ENCODE peak calls at places on chromosome 1, in ten cellular contexts. C, I, A, X, P, Q, S, L, O and R are unnamed samples.

GRCh38 chr1:50967416-50968020 is 2.5 kb upstream of the CDKN2C start:
- DNase-seq in C (no peak), I (no peak), A (no peak), X (no peak), P (no peak), Q (no peak), S (no peak), L (no peak), O (no peak), R (no peak)

GRCh38 chr1:179036844-179037465 is 11.3 kb downstream of the FAM20B start:
- DNase-seq in C (no peak), I (no peak), A (peak; percentile 42), X (no peak), P (no peak), Q (no peak), S (peak; percentile 16), L (no peak), O (no peak), R (no peak)

GRCh38 chr1:198880818-198881597 is 242.2 kb downstream of the PTPRC start:
- DNase-seq in C (no peak), I (peak; percentile 88), A (peak; percentile 97), X (no peak), P (no peak), Q (no peak), S (no peak), L (no peak), O (no peak), R (no peak)

GRCh38 chr1:41481109-41481775 is 3.2 kb downstream of the EDN2 start:
- DNase-seq in C (peak; percentile 37), I (no peak), A (no peak), X (no peak), P (no peak), Q (no peak), S (no peak), L (no peak), O (no peak), R (no peak)

GRCh38 chr1:89466307-89466925 is 58.2 kb upstream of the LRRC8B start:
- DNase-seq in C (no peak), I (no peak), A (no peak), X (no peak), P (no peak), Q (no peak), S (no peak), L (no peak), O (no peak), R (no peak)

GRCh38 chr1:3623441-3624150 is 1.2 kb upstream of the TPRG1L start:
- DNase-seq in C (no peak), I (no peak), A (no peak), X (no peak), P (no peak), Q (no peak), S (no peak), L (no peak), O (no peak), R (no peak)

GRCh38 chr1:39987869-39988268 is 32.9 kb downstream of the MFSD2A start:
- DNase-seq in C (no peak), I (no peak), A (no peak), X (no peak), P (no peak), Q (no peak), S (no peak), L (no peak), O (no peak), R (no peak)

GRCh38 chr1:12587981-12588620 is 29.9 kb downstream of the DHRS3 start:
- DNase-seq in C (no peak), I (peak; percentile 77), A (peak; percentile 58), X (no peak), P (no peak), Q (no peak), S (no peak), L (no peak), O (no peak), R (no peak)

GRCh38 chr1:115337633-115338456 is at the start of gene NGF:
- DNase-seq in C (peak; percentile 81), I (peak; percentile 42), A (peak; percentile 78), X (no peak), P (peak; percentile 89), Q (peak; percentile 80), S (no peak), L (peak; percentile 86), O (no peak), R (peak; percentile 65)

GRCh38 chr1:19639999-19640362 is 4.1 kb upstream of the NBL1 start:
- DNase-seq in C (no peak), I (no peak), A (peak; percentile 34), X (peak; percentile 58), P (no peak), Q (no peak), S (no peak), L (no peak), O (no peak), R (no peak)

GRCh38 chr1:53317651-53318539 is 10.0 kb downstream of the LRP8 start:
- DNase-seq in C (peak; percentile 17), I (no peak), A (no peak), X (no peak), P (no peak), Q (no peak), S (no peak), L (no peak), O (no peak), R (no peak)

DNA sequence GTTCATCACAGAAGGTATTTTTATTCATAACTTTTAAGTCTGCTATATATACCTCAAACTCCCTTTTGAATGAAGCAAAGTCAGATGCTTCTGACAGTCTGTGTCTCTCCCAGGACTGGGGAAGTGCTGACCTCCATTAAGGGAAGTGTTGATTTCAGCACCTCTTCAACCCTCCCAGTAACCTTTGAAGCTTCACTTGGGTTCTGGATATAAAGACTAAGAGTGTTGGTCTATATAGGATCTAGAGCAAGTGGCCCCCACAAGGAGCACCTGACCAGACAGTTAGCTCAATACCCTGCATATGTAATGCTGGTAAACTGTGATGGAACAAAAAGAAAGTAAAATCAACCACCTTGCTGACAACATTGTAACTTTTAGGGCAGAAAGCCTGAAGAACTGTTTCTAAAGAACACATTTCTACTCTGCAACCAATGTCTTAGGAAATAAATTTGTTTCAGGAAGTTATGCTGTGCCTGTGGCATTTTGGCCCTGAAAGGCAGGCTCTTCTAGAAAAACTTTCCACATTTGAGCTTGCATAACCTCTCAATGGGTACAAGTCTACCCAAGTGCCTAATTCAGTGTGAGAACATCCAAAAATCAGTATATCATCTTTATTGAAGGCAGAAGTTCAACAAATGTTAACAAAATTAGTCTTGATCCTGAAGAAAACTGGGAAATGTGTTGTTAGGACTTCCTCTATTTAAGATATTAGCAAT is 865 bp upstream of the PTPN22 start:
- DNase-seq in C (no peak), I (no peak), A (no peak), X (no peak), P (no peak), Q (no peak), S (no peak), L (no peak), O (no peak), R (no peak)
- H3K27ac ChIP-seq in C (no peak overlapping the region), I (no peak overlapping the region), A (no peak overlapping the region), X (peak overlapping the region; percentile 69), P (peak overlapping the region; percentile 56), Q (no peak overlapping the region), S (peak overlapping the region; percentile 82), L (no peak overlapping the region), O (peak overlapping the region; percentile 65), R (peak overlapping the region; percentile 51)

GRCh38 chr1:209790286-209791193 is 6.2 kb upstream of the C1orf74 start:
- DNase-seq in C (no peak), I (no peak), A (peak; percentile 6), X (peak; percentile 18), P (peak; percentile 44), Q (no peak), S (no peak), L (no peak), O (no peak), R (no peak)

GRCh38 chr1:209791920-209792319 is 7.6 kb upstream of the C1orf74 start:
- DNase-seq in C (no peak), I (no peak), A (no peak), X (peak; percentile 65), P (no peak), Q (no peak), S (no peak), L (no peak), O (no peak), R (no peak)

GRCh38 chr1:209785592-209785991 is 1.2 kb upstream of the C1orf74 start:
- DNase-seq in C (no peak), I (no peak), A (no peak), X (no peak), P (no peak), Q (no peak), S (no peak), L (no peak), O (no peak), R (no peak)

GRCh38 chr1:209787551-209787950 is 3.2 kb upstream of the C1orf74 start:
- DNase-seq in C (no peak), I (no peak), A (peak; percentile 41), X (peak; percentile 54), P (peak; percentile 73), Q (no peak), S (no peak), L (no peak), O (no peak), R (no peak)

GRCh38 chr1:209789245-209789644 is 4.9 kb upstream of the C1orf74 start:
- DNase-seq in C (no peak), I (no peak), A (no peak), X (no peak), P (no peak), Q (no peak), S (no peak), L (no peak), O (no peak), R (no peak)
- H3K27ac ChIP-seq in C (no peak overlapping the region), I (no peak overlapping the region), A (no peak overlapping the region), X (no peak overlapping the region), P (no peak overlapping the region), Q (no peak overlapping the region), S (no peak overlapping the region), L (no peak overlapping the region), O (no peak overlapping the region), R (peak overlapping the region; percentile 75)

GRCh38 chr1:221122501-221122900 is 243.3 kb downstream of the HLX start:
- DNase-seq in C (no peak), I (no peak), A (no peak), X (no peak), P (no peak), Q (no peak), S (no peak), L (no peak), O (no peak), R (no peak)
- H3K27ac ChIP-seq in C (no peak overlapping the region), I (no peak overlapping the region), A (no peak overlapping the region), X (no peak overlapping the region), P (no peak overlapping the region), Q (no peak overlapping the region), S (no peak overlapping the region), L (no peak overlapping the region), O (no peak overlapping the region), R (no peak overlapping the region)

DNA sequence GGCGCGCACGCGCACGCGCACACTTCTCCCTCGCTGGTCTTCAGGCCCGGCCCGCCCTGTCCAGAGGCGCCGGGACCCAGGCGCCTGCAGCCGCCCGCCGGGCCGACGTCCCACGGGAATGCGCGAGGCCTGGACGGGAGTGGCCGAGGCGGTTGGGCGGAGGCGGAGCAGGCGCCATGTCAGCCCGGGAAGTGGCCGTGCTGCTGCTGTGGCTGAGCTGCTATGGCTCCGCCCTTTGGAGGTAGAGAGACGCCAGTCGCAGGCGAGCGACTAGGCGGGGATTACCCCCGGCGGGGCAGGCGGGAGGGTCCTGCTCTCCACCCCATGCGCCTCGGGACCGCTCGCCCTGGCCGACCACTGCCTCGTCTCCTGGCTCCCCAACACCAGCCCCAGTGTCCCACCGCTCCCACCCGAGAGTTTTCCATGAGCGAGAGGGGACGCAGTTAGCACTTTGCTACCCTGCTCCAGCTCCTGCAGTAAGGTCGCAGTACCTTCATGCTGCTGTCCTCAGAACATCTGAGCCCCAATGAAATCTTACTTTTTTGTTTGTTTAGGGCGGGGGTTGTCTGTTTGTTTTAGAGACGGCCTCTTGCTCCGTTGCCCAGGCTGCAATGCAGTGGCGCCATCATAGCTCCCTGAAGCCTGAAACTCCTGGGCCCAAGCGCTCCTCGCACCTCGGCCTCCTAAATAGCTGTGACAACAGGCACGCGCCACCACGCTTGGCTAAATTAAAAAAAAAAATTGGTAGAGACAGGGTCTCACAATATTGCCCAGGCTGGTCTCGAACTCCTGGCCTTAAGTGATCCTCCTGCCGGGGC is at the start of gene CATSPERE:
- DNase-seq in C (peak; percentile 95), I (peak; percentile 76), A (peak; percentile 66), X (peak; percentile 91), P (peak; percentile 96), Q (peak; percentile 77), S (peak; percentile 77), L (peak; percentile 80), O (peak; percentile 14), R (peak; percentile 93)
- H3K27ac ChIP-seq in C (peak within 1 kb of the TSS; percentile 58), I (peak within 1 kb of the TSS; percentile 67), A (peak within 1 kb of the TSS; percentile 35), X (peak within 1 kb of the TSS; percentile 89), P (peak within 1 kb of the TSS; percentile 91), Q (peak within 1 kb of the TSS; percentile 86), S (peak within 1 kb of the TSS; percentile 66), L (no peak within 1 kb of the TSS), O (peak within 1 kb of the TSS; percentile 90), R (peak within 1 kb of the TSS; percentile 90)